ENCODE peak calls at places on chromosomes 2 and 18, in four cellular contexts. W is lung, B is esophagus squamous epithelium, D is HCEC 1CT. L is an unnamed sample.

GRCh38 chr2:239944706-239945551 is 80.2 kb downstream of the NDUFA10 start:
- DNase-seq in B (no peak), D (no peak), W (peak; percentile 41), L (no peak)

GRCh38 chr2:207133862-207134519 is 31.8 kb downstream of the KLF7 start:
- DNase-seq in B (no peak), D (peak; percentile 96), W (peak; percentile 76), L (no peak)

GRCh38 chr2:134119672-134120159 is 134.2 kb upstream of the MGAT5 start:
- DNase-seq in W (peak; percentile 93), B (peak; percentile 37), D (peak; percentile 92), L (peak; percentile 78)

GRCh38 chr2:109662889-109663288 is 48.7 kb downstream of the SOWAHC start:
- DNase-seq in W (no peak), B (no peak), D (no peak), L (no peak)

GRCh38 chr2:226649871-226650660 is 149.6 kb downstream of the IRS1 start:
- DNase-seq in B (peak; percentile 6), D (peak; percentile 100), W (peak; percentile 85), L (peak; percentile 9)

GRCh38 chr18:66682855-66683322 is 79.0 kb upstream of the CDH19 start:
- DNase-seq in W (no peak), D (no peak), B (no peak), L (no peak)

GRCh38 chr2:227491391-227491790 is 19.4 kb downstream of the AGFG1 start:
- DNase-seq in D (no peak), B (no peak), W (no peak), L (no peak)

GRCh38 chr18:12399231-12399630 is 8.5 kb upstream of the PRELID3A start:
- DNase-seq in D (no peak), W (no peak), B (no peak), L (no peak)

GRCh38 chr2:30582521-30582920 is 135.5 kb downstream of the LCLAT1 start:
- DNase-seq in W (no peak), B (no peak), D (no peak), L (no peak)

GRCh38 chr2:219219781-219220532 is 1.2 kb upstream of the ABCB6 start:
- DNase-seq in B (no peak), D (no peak), W (no peak), L (no peak)

GRCh38 chr2:48530033-48530804 is at the start of gene STON1:
- DNase-seq in B (no peak), D (peak; percentile 24), W (no peak), L (no peak)

GRCh38 chr18:49849331-49850217 is 36.2 kb upstream of the ACAA2 start:
- DNase-seq in B (no peak), D (peak; percentile 91), W (peak; percentile 82), L (no peak)

GRCh38 chr2:181798022-181798421 is 93.5 kb upstream of the ITPRID2 start:
- DNase-seq in W (no peak), B (no peak), D (no peak), L (no peak)